ENCODE peak calls at places on chromosomes 6 and 20, in four cellular contexts. One of them, this sample, is unnamed.

GRCh38 chr20:63739129-63740069 is at the start of gene SLC2A4RG:
- DNase-seq in AG09309: no peak
- DNase-seq in GM13977: peak; percentile 99
- DNase-seq in AG10803: peak; percentile 74
- DNase-seq in this sample: peak; percentile 97

GRCh38 chr6:13689511-13690256 is 22.0 kb downstream of the RANBP9 start:
- DNase-seq in AG09309: no peak
- DNase-seq in GM13977: no peak
- DNase-seq in AG10803: peak; percentile 66
- DNase-seq in this sample: no peak

GRCh38 chr6:81788748-81789147 is 36.3 kb upstream of the TENT5A start:
- DNase-seq in AG09309: no peak
- DNase-seq in GM13977: no peak
- DNase-seq in AG10803: no peak
- DNase-seq in this sample: no peak

GRCh38 chr6:44011350-44011925 is 115.8 kb downstream of the MRPL14 start:
- DNase-seq in AG09309: no peak
- DNase-seq in GM13977: no peak
- DNase-seq in AG10803: peak; percentile 50
- DNase-seq in this sample: no peak

GRCh38 chr6:13012977-13013680 is 296.6 kb downstream of the PHACTR1 start:
- DNase-seq in AG09309: no peak
- DNase-seq in GM13977: peak; percentile 32
- DNase-seq in AG10803: no peak
- DNase-seq in this sample: no peak

GRCh38 chr6:163860194-163861081 is 445.9 kb downstream of the QKI start:
- DNase-seq in AG09309: peak; percentile 50
- DNase-seq in GM13977: no peak
- DNase-seq in AG10803: peak; percentile 63
- DNase-seq in this sample: no peak

GRCh38 chr20:60868316-60868891 is 383.7 kb upstream of the CDH4 start:
- DNase-seq in AG09309: no peak
- DNase-seq in GM13977: no peak
- DNase-seq in AG10803: no peak
- DNase-seq in this sample: no peak

GRCh38 chr6:2756687-2757224 is 6.0 kb upstream of the MYLK4 start:
- DNase-seq in AG09309: no peak
- DNase-seq in GM13977: no peak
- DNase-seq in AG10803: no peak
- DNase-seq in this sample: no peak

GRCh38 chr6:25014806-25015560 is 79.2 kb upstream of the RIPOR2 start:
- DNase-seq in AG09309: peak; percentile 43
- DNase-seq in GM13977: no peak
- DNase-seq in AG10803: peak; percentile 88
- DNase-seq in this sample: no peak

GRCh38 chr6:33507261-33507660 is 52.9 kb downstream of the ZBTB9 start:
- DNase-seq in AG09309: no peak
- DNase-seq in GM13977: no peak
- DNase-seq in AG10803: no peak
- DNase-seq in this sample: no peak

GRCh38 chr6:33508935-33509926 is 54.9 kb downstream of the ZBTB9 start:
- DNase-seq in AG09309: no peak
- DNase-seq in GM13977: no peak
- DNase-seq in AG10803: peak; percentile 3
- DNase-seq in this sample: no peak

GRCh38 chr6:33516726-33517125 is 62.4 kb downstream of the ZBTB9 start:
- DNase-seq in AG09309: no peak
- DNase-seq in GM13977: no peak
- DNase-seq in AG10803: no peak
- DNase-seq in this sample: no peak

GRCh38 chr6:33513213-33513612 is 58.8 kb downstream of the ZBTB9 start:
- DNase-seq in AG09309: no peak
- DNase-seq in GM13977: no peak
- DNase-seq in AG10803: no peak
- DNase-seq in this sample: no peak
- TF ChIP-seq CTCF in AG09309: no peak
- TF ChIP-seq CTCF in GM13977: no peak
- TF ChIP-seq CTCF in AG10803: no peak
- TF ChIP-seq CTCF in this sample: no peak

GRCh38 chr20:3784863-3785239 is 1.7 kb downstream of the CENPB start:
- DNase-seq in AG09309: no peak
- DNase-seq in GM13977: no peak
- DNase-seq in AG10803: no peak
- DNase-seq in this sample: no peak

GRCh38 chr20:3785240-3786125 is 1.1 kb downstream of the CENPB start:
- DNase-seq in AG09309: no peak
- DNase-seq in GM13977: no peak
- DNase-seq in AG10803: peak; percentile 24
- DNase-seq in this sample: no peak

GRCh38 chr20:3788685-3789155 is 2.2 kb upstream of the CENPB start:
- DNase-seq in AG09309: no peak
- DNase-seq in GM13977: no peak
- DNase-seq in AG10803: no peak
- DNase-seq in this sample: no peak

GRCh38 chr20:3786126-3786484 is 435 bp downstream of the CENPB start:
- DNase-seq in AG09309: no peak
- DNase-seq in GM13977: peak; percentile 70
- DNase-seq in AG10803: peak; percentile 52
- DNase-seq in this sample: peak; percentile 47

DNA sequence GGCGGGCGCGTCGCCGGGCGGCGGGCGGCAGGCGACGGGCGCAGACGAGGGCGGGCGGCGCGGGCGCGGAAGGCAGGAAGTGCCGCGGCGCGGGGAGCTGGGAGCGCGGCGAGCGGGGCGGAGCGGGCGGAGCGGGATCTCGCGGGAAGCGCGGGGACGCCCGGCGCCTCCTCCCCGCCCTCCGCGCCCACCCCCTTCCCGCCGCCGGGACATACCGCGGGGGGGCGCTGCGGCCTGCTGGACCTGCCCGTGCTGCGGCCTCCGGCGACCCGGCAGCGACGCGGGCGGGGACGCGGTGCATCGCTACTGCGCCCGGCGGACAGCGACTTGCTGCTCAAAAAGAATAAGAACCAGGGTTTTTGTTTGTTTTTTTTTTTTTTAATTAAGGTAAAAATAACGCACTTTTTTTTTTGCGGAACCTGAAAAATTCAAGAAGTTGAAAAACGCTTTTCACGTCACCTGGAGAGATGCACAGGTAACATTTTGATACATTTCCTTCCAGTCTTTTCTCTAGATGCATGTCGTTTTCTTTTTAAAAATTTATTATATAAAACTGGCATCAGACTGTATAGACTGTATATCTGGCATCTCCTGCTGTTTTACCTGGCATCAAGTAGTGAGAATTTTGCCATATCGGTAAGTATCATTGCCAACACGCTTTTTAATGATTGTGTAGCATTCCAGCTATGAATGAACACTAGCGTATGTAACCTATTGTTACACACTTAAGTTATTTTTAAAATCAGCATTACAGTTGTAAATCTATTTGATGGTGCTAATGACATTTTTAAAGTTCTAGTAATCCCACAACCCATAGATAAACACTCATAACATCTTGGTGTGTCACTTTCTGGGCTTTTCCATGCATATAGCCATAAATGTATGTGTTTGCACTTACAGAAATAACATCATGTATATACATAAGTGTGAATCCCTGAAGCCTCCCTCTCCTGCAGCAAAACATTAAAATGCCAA is at the start of gene CENPB:
- DNase-seq in AG09309: no peak
- DNase-seq in GM13977: peak; percentile 98
- DNase-seq in AG10803: peak; percentile 81
- DNase-seq in this sample: peak; percentile 95
- TF ChIP-seq CTCF in AG09309: peak; percentile 47
- TF ChIP-seq CTCF in GM13977: peak; percentile 81
- TF ChIP-seq CTCF in AG10803: peak; percentile 52
- TF ChIP-seq CTCF in this sample: peak; percentile 71

GRCh38 chr6:152232494-152233151 is 404.5 kb downstream of the SYNE1 start:
- DNase-seq in AG09309: no peak
- DNase-seq in GM13977: no peak
- DNase-seq in AG10803: peak; percentile 47
- DNase-seq in this sample: no peak
- TF ChIP-seq CTCF in AG09309: peak; percentile 25
- TF ChIP-seq CTCF in GM13977: no peak
- TF ChIP-seq CTCF in AG10803: peak; percentile 31
- TF ChIP-seq CTCF in this sample: no peak

GRCh38 chr20:57483287-57484050 is 41.5 kb downstream of the CTCFL start:
- DNase-seq in AG09309: no peak
- DNase-seq in GM13977: peak; percentile 55
- DNase-seq in AG10803: no peak
- DNase-seq in this sample: no peak

GRCh38 chr20:57482796-57483195 is 42.1 kb downstream of the CTCFL start:
- DNase-seq in AG09309: no peak
- DNase-seq in GM13977: no peak
- DNase-seq in AG10803: no peak
- DNase-seq in this sample: no peak

GRCh38 chr20:57480444-57481152 is 44.3 kb downstream of the CTCFL start:
- DNase-seq in AG09309: no peak
- DNase-seq in GM13977: peak; percentile 81
- DNase-seq in AG10803: no peak
- DNase-seq in this sample: peak; percentile 84

GRCh38 chr20:57481281-57481711 is 43.6 kb downstream of the CTCFL start:
- DNase-seq in AG09309: no peak
- DNase-seq in GM13977: no peak
- DNase-seq in AG10803: no peak
- DNase-seq in this sample: no peak

GRCh38 chr20:57482148-57482547 is 42.8 kb downstream of the CTCFL start:
- DNase-seq in AG09309: no peak
- DNase-seq in GM13977: no peak
- DNase-seq in AG10803: no peak
- DNase-seq in this sample: no peak
- TF ChIP-seq CTCF in AG09309: no peak
- TF ChIP-seq CTCF in GM13977: no peak
- TF ChIP-seq CTCF in AG10803: no peak
- TF ChIP-seq CTCF in this sample: no peak

DNA sequence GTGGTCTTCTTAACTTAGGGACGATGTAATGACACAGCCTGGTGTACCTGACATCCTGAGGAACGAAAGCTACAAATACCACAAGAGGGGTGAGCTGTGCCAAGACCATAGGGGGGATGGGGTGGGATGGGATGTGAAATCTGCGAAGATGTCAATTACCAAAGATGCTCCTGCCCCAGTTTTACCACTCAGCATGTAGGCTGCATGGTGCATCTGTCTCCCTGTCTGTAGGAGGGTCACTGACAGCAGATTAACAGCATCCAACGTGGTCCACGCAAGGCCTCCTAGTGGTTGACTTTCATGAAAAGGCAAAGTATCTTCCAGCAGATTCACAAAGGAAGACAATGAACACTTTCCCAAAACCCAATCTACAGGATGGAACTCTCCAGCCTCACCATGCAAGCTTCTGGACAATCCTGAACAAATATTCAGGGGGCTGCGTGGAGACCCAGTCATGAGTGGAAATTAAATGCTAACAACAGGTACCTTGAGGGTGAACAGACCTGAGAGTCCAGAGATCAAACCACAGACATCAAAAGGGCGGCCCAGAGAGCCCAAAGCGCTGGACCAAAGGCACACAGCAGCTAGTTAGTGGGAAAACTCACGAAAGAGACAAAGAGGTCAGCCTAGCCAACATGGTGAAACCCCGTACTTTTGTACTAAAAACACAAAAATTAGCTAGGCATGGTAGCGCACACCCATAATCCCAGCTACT is 44.4 kb downstream of the ZMYND8 start:
- DNase-seq in AG09309: no peak
- DNase-seq in GM13977: no peak
- DNase-seq in AG10803: no peak
- DNase-seq in this sample: no peak
- TF ChIP-seq CTCF in AG09309: no peak
- TF ChIP-seq CTCF in GM13977: no peak
- TF ChIP-seq CTCF in AG10803: no peak
- TF ChIP-seq CTCF in this sample: no peak

GRCh38 chr20:58702859-58703648 is 10.5 kb downstream of the NPEPL1 start:
- DNase-seq in AG09309: no peak
- DNase-seq in GM13977: no peak
- DNase-seq in AG10803: no peak
- DNase-seq in this sample: no peak
- TF ChIP-seq CTCF in AG09309: peak; percentile 31
- TF ChIP-seq CTCF in GM13977: peak; percentile 38
- TF ChIP-seq CTCF in AG10803: peak; percentile 28
- TF ChIP-seq CTCF in this sample: no peak

DNA sequence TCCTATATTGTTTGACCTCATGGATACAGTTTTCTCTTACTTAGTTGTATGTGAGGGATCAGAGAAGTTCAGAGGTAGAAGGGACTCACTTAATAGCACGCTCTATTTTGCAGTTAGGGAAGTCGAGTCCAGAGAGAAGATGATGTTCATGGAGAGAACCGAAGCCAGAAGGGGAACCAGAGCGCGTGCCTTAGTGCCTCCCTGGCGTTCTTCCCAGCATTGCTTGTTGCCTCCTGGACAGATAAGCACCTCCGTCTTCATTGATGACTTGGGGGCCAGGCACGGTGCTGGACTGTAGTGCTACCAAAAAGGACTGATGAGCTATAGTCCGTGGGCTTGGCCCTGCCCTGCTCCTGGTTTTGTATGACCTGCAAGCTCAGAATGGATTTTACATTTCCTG is 109.8 kb downstream of the RPP40 start:
- DNase-seq in AG09309: no peak
- DNase-seq in GM13977: no peak
- DNase-seq in AG10803: no peak
- DNase-seq in this sample: no peak
- TF ChIP-seq CTCF in AG09309: no peak
- TF ChIP-seq CTCF in GM13977: no peak
- TF ChIP-seq CTCF in AG10803: no peak
- TF ChIP-seq CTCF in this sample: no peak

GRCh38 chr20:47768016-47768953 is 17.0 kb downstream of the SULF2 start:
- DNase-seq in AG09309: no peak
- DNase-seq in GM13977: no peak
- DNase-seq in AG10803: no peak
- DNase-seq in this sample: no peak
- TF ChIP-seq CTCF in AG09309: no peak
- TF ChIP-seq CTCF in GM13977: no peak
- TF ChIP-seq CTCF in AG10803: no peak
- TF ChIP-seq CTCF in this sample: no peak